ENCODE peak calls at places on chromosomes 5 and 9, in seven cellular contexts. T is activated naive CD8-positive, alpha-beta T cell treated with anti-CD3 and anti-CD28 coated beads, Interleukin-2, amount 50 U/mL, for 16 hours; A is substantia nigra; F is suprapubic skin; Y is left ventricle myocardium superior; S is A549; N is NCI-H748 treated with DMSO at 0.1 percent for 48 hours. D is an unnamed sample.

GRCh38 chr5:115321309-115321708 is 24.9 kb upstream of the CCDC112 start:
- DNase-seq in A (no peak), N (no peak), S (no peak), F (no peak), T (no peak), Y (no peak), D (no peak)

GRCh38 chr5:142748132-142748531 is 22.0 kb upstream of the ARHGAP26 start:
- DNase-seq in F (no peak), T (no peak), N (no peak), A (no peak), Y (no peak), S (no peak), D (peak; percentile 69)

GRCh38 chr9:18032636-18033035 is 441.3 kb upstream of the ADAMTSL1 start:
- DNase-seq in Y (no peak), S (no peak), N (no peak), T (no peak), F (no peak), A (no peak), D (no peak)

GRCh38 chr5:33346534-33346933 is 94.2 kb upstream of the TARS1 start:
- DNase-seq in Y (no peak), N (no peak), S (no peak), F (no peak), T (no peak), A (no peak), D (no peak)

GRCh38 chr9:83315649-83316048 is 222.6 kb downstream of the FRMD3 start:
- DNase-seq in S (no peak), Y (no peak), T (no peak), F (no peak), A (no peak), N (no peak), D (no peak)

GRCh38 chr5:125865166-125865815 is 557.9 kb upstream of the GRAMD2B start:
- DNase-seq in N (no peak), Y (no peak), S (no peak), T (no peak), F (no peak), A (no peak), D (no peak)

GRCh38 chr5:3381206-3381825 is 214.3 kb upstream of the IRX1 start:
- DNase-seq in S (no peak), T (no peak), F (no peak), Y (no peak), N (no peak), A (no peak), D (peak; percentile 35)

GRCh38 chr9:100087218-100087617 is 11.6 kb downstream of the ERP44 start:
- DNase-seq in N (no peak), S (no peak), Y (no peak), T (no peak), A (no peak), F (no peak), D (no peak)

GRCh38 chr9:98823666-98824334 is 16.3 kb downstream of the GALNT12 start:
- DNase-seq in S (no peak), Y (no peak), A (no peak), N (no peak), F (no peak), T (no peak), D (no peak)

GRCh38 chr5:157509587-157509986 is 49.6 kb downstream of the NIPAL4 start:
- DNase-seq in Y (no peak), S (no peak), F (no peak), A (no peak), N (no peak), T (no peak), D (no peak)

GRCh38 chr5:135154197-135154596 is 120.2 kb upstream of the PITX1 start:
- DNase-seq in F (no peak), A (no peak), T (no peak), S (no peak), Y (no peak), N (no peak), D (peak; percentile 37)

GRCh38 chr5:746258-746761 is 38.2 kb downstream of the ZDHHC11B start:
- DNase-seq in T (no peak), S (no peak), N (no peak), F (no peak), Y (peak; percentile 48), A (no peak), D (no peak)

GRCh38 chr5:73280821-73281746 is 108.1 kb downstream of the TMEM174 start:
- DNase-seq in A (no peak), Y (no peak), S (no peak), T (no peak), N (peak; percentile 95), F (no peak), D (peak; percentile 46)

GRCh38 chr5:133789428-133789827 is 177.1 kb upstream of the FSTL4 start:
- DNase-seq in T (no peak), F (no peak), S (no peak), Y (no peak), N (no peak), A (no peak), D (no peak)

GRCh38 chr5:137995077-137995746 is 37.7 kb downstream of the FAM13B start:
- DNase-seq in Y (no peak), S (no peak), A (no peak), T (no peak), N (no peak), F (no peak), D (no peak)

GRCh38 chr5:117455236-117456233 is 880.9 kb upstream of the SEMA6A start:
- DNase-seq in S (no peak), Y (peak; percentile 14), A (no peak), T (no peak), N (no peak), F (peak; percentile 49), D (no peak)

GRCh38 chr5:128613757-128614156 is 75.7 kb upstream of the FBN2 start:
- DNase-seq in F (no peak), A (no peak), T (no peak), N (no peak), Y (no peak), S (no peak), D (no peak)

GRCh38 chr9:18947772-18948391 is 85.1 kb downstream of the SAXO1 start:
- DNase-seq in F (no peak), Y (no peak), N (peak; percentile 92), T (no peak), A (no peak), S (no peak), D (no peak)

GRCh38 chr9:127524373-127524772 is 73.1 kb downstream of the LRSAM1 start:
- DNase-seq in A (no peak), N (no peak), T (no peak), S (no peak), Y (no peak), F (no peak), D (peak; percentile 90)

GRCh38 chr5:98581416-98581999 is 192.0 kb upstream of the RGMB start:
- DNase-seq in S (no peak), N (no peak), Y (no peak), A (no peak), T (no peak), F (no peak), D (no peak)

GRCh38 chr5:75235711-75236110 is 967 bp downstream of the ANKRD31 start:
- DNase-seq in N (no peak), A (no peak), S (no peak), T (no peak), Y (no peak), F (no peak), D (no peak)

GRCh38 chr9:98280574-98280973 is 25.1 kb upstream of the TBC1D2 start:
- DNase-seq in T (no peak), Y (no peak), N (peak; percentile 96), S (no peak), A (no peak), F (no peak), D (no peak)